ENCODE peak calls at places on chromosomes 16 and 17, in six cellular contexts. One of them, this sample, is unnamed.

GRCh38 chr16:86882586-86883280 is 304.4 kb downstream of the FOXL1 start:
- DNase-seq in GM23248: peak
- DNase-seq in neural progenitor cell: no peak
- DNase-seq in fibroblast of lung: peak
- DNase-seq in PC-3: peak
- DNase-seq in PC-9: no peak
- DNase-seq in this sample: peak

GRCh38 chr17:689556-690247 is 24.9 kb downstream of the VPS53 start:
- DNase-seq in GM23248: no peak
- DNase-seq in PC-3: no peak
- DNase-seq in fibroblast of lung: no peak
- DNase-seq in neural progenitor cell: no peak
- DNase-seq in PC-9: no peak
- DNase-seq in this sample: no peak

GRCh38 chr17:37737971-37738370 is 6.9 kb downstream of the HNF1B start:
- DNase-seq in neural progenitor cell: no peak
- DNase-seq in fibroblast of lung: peak
- DNase-seq in GM23248: peak
- DNase-seq in PC-3: peak
- DNase-seq in PC-9: no peak
- DNase-seq in this sample: no peak

GRCh38 chr16:57125969-57126368 is 33.6 kb downstream of the CPNE2 start:
- DNase-seq in fibroblast of lung: no peak
- DNase-seq in PC-9: no peak
- DNase-seq in GM23248: no peak
- DNase-seq in PC-3: no peak
- DNase-seq in neural progenitor cell: no peak
- DNase-seq in this sample: no peak

GRCh38 chr16:17138801-17139200 is 332.0 kb downstream of the XYLT1 start:
- DNase-seq in PC-3: no peak
- DNase-seq in fibroblast of lung: peak
- DNase-seq in PC-9: no peak
- DNase-seq in neural progenitor cell: peak
- DNase-seq in GM23248: peak
- DNase-seq in this sample: peak

GRCh38 chr17:68161644-68162428 is 86.0 kb upstream of the AMZ2 start:
- DNase-seq in PC-3: peak
- DNase-seq in PC-9: peak
- DNase-seq in GM23248: peak
- DNase-seq in fibroblast of lung: no peak
- DNase-seq in neural progenitor cell: no peak
- DNase-seq in this sample: no peak

GRCh38 chr16:85399583-85400284 is 213.4 kb upstream of the GSE1 start:
- DNase-seq in neural progenitor cell: no peak
- DNase-seq in fibroblast of lung: no peak
- DNase-seq in PC-3: no peak
- DNase-seq in PC-9: no peak
- DNase-seq in GM23248: no peak
- DNase-seq in this sample: no peak

GRCh38 chr16:78368121-78369102 is 269.0 kb downstream of the WWOX start:
- DNase-seq in neural progenitor cell: no peak
- DNase-seq in fibroblast of lung: no peak
- DNase-seq in GM23248: no peak
- DNase-seq in PC-3: no peak
- DNase-seq in PC-9: no peak
- DNase-seq in this sample: no peak

GRCh38 chr16:68235105-68235881 is 634 bp downstream of the ESRP2 start:
- DNase-seq in neural progenitor cell: peak
- DNase-seq in fibroblast of lung: no peak
- DNase-seq in GM23248: no peak
- DNase-seq in PC-9: peak
- DNase-seq in PC-3: peak
- DNase-seq in this sample: no peak

GRCh38 chr17:41538565-41538991 is 10.5 kb upstream of the KRT19 start:
- DNase-seq in PC-9: no peak
- DNase-seq in fibroblast of lung: no peak
- DNase-seq in PC-3: peak
- DNase-seq in neural progenitor cell: no peak
- DNase-seq in GM23248: peak
- DNase-seq in this sample: no peak

GRCh38 chr16:1779234-1779701 is 3.1 kb downstream of the SPSB3 start:
- DNase-seq in neural progenitor cell: no peak
- DNase-seq in PC-3: no peak
- DNase-seq in GM23248: no peak
- DNase-seq in PC-9: no peak
- DNase-seq in fibroblast of lung: no peak
- DNase-seq in this sample: no peak

GRCh38 chr16:22671301-22672076 is 142.5 kb upstream of the HS3ST2 start:
- DNase-seq in GM23248: peak
- DNase-seq in fibroblast of lung: peak
- DNase-seq in PC-3: peak
- DNase-seq in PC-9: no peak
- DNase-seq in neural progenitor cell: peak
- DNase-seq in this sample: no peak

GRCh38 chr17:10126554-10127493 is 71.6 kb downstream of the GAS7 start:
- DNase-seq in PC-3: no peak
- DNase-seq in GM23248: peak
- DNase-seq in neural progenitor cell: peak
- DNase-seq in PC-9: no peak
- DNase-seq in fibroblast of lung: peak
- DNase-seq in this sample: no peak

GRCh38 chr17:41340934-41341861 is 9.4 kb downstream of the KRT33A start:
- DNase-seq in PC-9: no peak
- DNase-seq in fibroblast of lung: no peak
- DNase-seq in PC-3: no peak
- DNase-seq in neural progenitor cell: no peak
- DNase-seq in GM23248: no peak
- DNase-seq in this sample: no peak

GRCh38 chr16:46727630-46728029 is 20.5 kb downstream of the MYLK3 start:
- DNase-seq in PC-3: no peak
- DNase-seq in neural progenitor cell: no peak
- DNase-seq in GM23248: no peak
- DNase-seq in fibroblast of lung: no peak
- DNase-seq in PC-9: no peak
- DNase-seq in this sample: no peak

GRCh38 chr16:72073831-72074230 is 10.8 kb downstream of the HPR start:
- DNase-seq in fibroblast of lung: peak
- DNase-seq in PC-9: no peak
- DNase-seq in neural progenitor cell: no peak
- DNase-seq in PC-3: no peak
- DNase-seq in GM23248: no peak
- DNase-seq in this sample: no peak

GRCh38 chr17:56594528-56595418 is 1.3 kb downstream of the NOG start:
- DNase-seq in PC-3: peak
- DNase-seq in neural progenitor cell: peak
- DNase-seq in GM23248: peak
- DNase-seq in PC-9: peak
- DNase-seq in fibroblast of lung: no peak
- DNase-seq in this sample: peak

GRCh38 chr17:36849871-36850348 is 87.4 kb upstream of the LHX1 start:
- DNase-seq in fibroblast of lung: peak
- DNase-seq in neural progenitor cell: peak
- DNase-seq in PC-3: peak
- DNase-seq in PC-9: no peak
- DNase-seq in GM23248: peak
- DNase-seq in this sample: peak

GRCh38 chr17:75289832-75290337 is 652 bp upstream of the SLC25A19 start:
- DNase-seq in GM23248: peak
- DNase-seq in fibroblast of lung: peak
- DNase-seq in PC-3: peak
- DNase-seq in PC-9: no peak
- DNase-seq in neural progenitor cell: no peak
- DNase-seq in this sample: peak

GRCh38 chr17:35359396-35359795 is 14.0 kb downstream of the SLFN11 start:
- DNase-seq in fibroblast of lung: no peak
- DNase-seq in PC-3: no peak
- DNase-seq in GM23248: no peak
- DNase-seq in PC-9: no peak
- DNase-seq in neural progenitor cell: no peak
- DNase-seq in this sample: no peak

GRCh38 chr17:19237389-19238166 is 412 bp downstream of the EPN2 start:
- DNase-seq in GM23248: peak
- DNase-seq in PC-3: no peak
- DNase-seq in PC-9: no peak
- DNase-seq in fibroblast of lung: no peak
- DNase-seq in neural progenitor cell: peak
- DNase-seq in this sample: peak

GRCh38 chr16:84284168-84284722 is 10.4 kb upstream of the WFDC1 start:
- DNase-seq in GM23248: peak
- DNase-seq in PC-3: no peak
- DNase-seq in neural progenitor cell: peak
- DNase-seq in fibroblast of lung: peak
- DNase-seq in PC-9: no peak
- DNase-seq in this sample: no peak

GRCh38 chr17:30200086-30200485 is 35.4 kb downstream of the SLC6A4 start:
- DNase-seq in fibroblast of lung: no peak
- DNase-seq in PC-9: no peak
- DNase-seq in PC-3: no peak
- DNase-seq in GM23248: no peak
- DNase-seq in neural progenitor cell: no peak
- DNase-seq in this sample: no peak

GRCh38 chr16:74792225-74792624 is 17.6 kb upstream of the FA2H start:
- DNase-seq in GM23248: no peak
- DNase-seq in fibroblast of lung: no peak
- DNase-seq in PC-9: no peak
- DNase-seq in PC-3: no peak
- DNase-seq in neural progenitor cell: no peak
- DNase-seq in this sample: no peak

GRCh38 chr16:19595043-19595767 is 39.7 kb downstream of the VPS35L start:
- DNase-seq in neural progenitor cell: no peak
- DNase-seq in PC-3: peak
- DNase-seq in fibroblast of lung: peak
- DNase-seq in PC-9: peak
- DNase-seq in GM23248: peak
- DNase-seq in this sample: no peak

GRCh38 chr17:17570207-17570797 is 21.2 kb downstream of the PEMT start:
- DNase-seq in GM23248: peak
- DNase-seq in fibroblast of lung: peak
- DNase-seq in PC-3: peak
- DNase-seq in neural progenitor cell: peak
- DNase-seq in PC-9: no peak
- DNase-seq in this sample: no peak

GRCh38 chr17:76179496-76180467 is 38.7 kb upstream of the FOXJ1 start:
- DNase-seq in PC-3: peak
- DNase-seq in neural progenitor cell: no peak
- DNase-seq in fibroblast of lung: peak
- DNase-seq in PC-9: no peak
- DNase-seq in GM23248: peak
- DNase-seq in this sample: no peak

GRCh38 chr17:38458521-38458920 is 30.3 kb downstream of the ARHGAP23 start:
- DNase-seq in neural progenitor cell: no peak
- DNase-seq in fibroblast of lung: no peak
- DNase-seq in GM23248: no peak
- DNase-seq in PC-9: no peak
- DNase-seq in PC-3: no peak
- DNase-seq in this sample: no peak

GRCh38 chr17:10415161-10415560 is 6.6 kb downstream of the MYH8 start:
- DNase-seq in PC-3: no peak
- DNase-seq in GM23248: no peak
- DNase-seq in PC-9: no peak
- DNase-seq in neural progenitor cell: no peak
- DNase-seq in fibroblast of lung: no peak
- DNase-seq in this sample: no peak

GRCh38 chr17:29341726-29342125 is 47.8 kb upstream of the NUFIP2 start:
- DNase-seq in PC-3: no peak
- DNase-seq in neural progenitor cell: no peak
- DNase-seq in fibroblast of lung: no peak
- DNase-seq in PC-9: no peak
- DNase-seq in GM23248: peak
- DNase-seq in this sample: no peak

GRCh38 chr17:77445030-77445907 is 304.5 kb downstream of the SEC14L1 start:
- DNase-seq in neural progenitor cell: no peak
- DNase-seq in fibroblast of lung: peak
- DNase-seq in PC-3: no peak
- DNase-seq in PC-9: no peak
- DNase-seq in GM23248: peak
- DNase-seq in this sample: no peak

GRCh38 chr17:69534235-69534621 is 119.7 kb downstream of the MAP2K6 start:
- DNase-seq in PC-9: no peak
- DNase-seq in PC-3: no peak
- DNase-seq in fibroblast of lung: no peak
- DNase-seq in neural progenitor cell: no peak
- DNase-seq in GM23248: no peak
- DNase-seq in this sample: no peak
- TF ChIP-seq EZH2 in PC-9: no peak
- TF ChIP-seq EZH2 in PC-3: no peak
- TF ChIP-seq EZH2 in fibroblast of lung: no peak
- TF ChIP-seq EZH2 in neural progenitor cell: no peak
- TF ChIP-seq EZH2 in GM23248: no peak
- TF ChIP-seq EZH2 in this sample: no peak

GRCh38 chr17:80701730-80702129 is 157.1 kb downstream of the RPTOR start:
- DNase-seq in neural progenitor cell: no peak
- DNase-seq in PC-3: no peak
- DNase-seq in fibroblast of lung: no peak
- DNase-seq in PC-9: no peak
- DNase-seq in GM23248: no peak
- DNase-seq in this sample: no peak
- TF ChIP-seq EZH2 in neural progenitor cell: no peak
- TF ChIP-seq EZH2 in PC-3: no peak
- TF ChIP-seq EZH2 in fibroblast of lung: no peak
- TF ChIP-seq EZH2 in PC-9: no peak
- TF ChIP-seq EZH2 in GM23248: no peak
- TF ChIP-seq EZH2 in this sample: no peak

GRCh38 chr17:5813357-5813756 is 229.0 kb upstream of the NLRP1 start:
- DNase-seq in neural progenitor cell: no peak
- DNase-seq in PC-3: no peak
- DNase-seq in GM23248: no peak
- DNase-seq in PC-9: no peak
- DNase-seq in fibroblast of lung: no peak
- DNase-seq in this sample: no peak
- TF ChIP-seq EZH2 in neural progenitor cell: no peak
- TF ChIP-seq EZH2 in PC-3: no peak
- TF ChIP-seq EZH2 in GM23248: no peak
- TF ChIP-seq EZH2 in PC-9: no peak
- TF ChIP-seq EZH2 in fibroblast of lung: no peak
- TF ChIP-seq EZH2 in this sample: no peak

DNA sequence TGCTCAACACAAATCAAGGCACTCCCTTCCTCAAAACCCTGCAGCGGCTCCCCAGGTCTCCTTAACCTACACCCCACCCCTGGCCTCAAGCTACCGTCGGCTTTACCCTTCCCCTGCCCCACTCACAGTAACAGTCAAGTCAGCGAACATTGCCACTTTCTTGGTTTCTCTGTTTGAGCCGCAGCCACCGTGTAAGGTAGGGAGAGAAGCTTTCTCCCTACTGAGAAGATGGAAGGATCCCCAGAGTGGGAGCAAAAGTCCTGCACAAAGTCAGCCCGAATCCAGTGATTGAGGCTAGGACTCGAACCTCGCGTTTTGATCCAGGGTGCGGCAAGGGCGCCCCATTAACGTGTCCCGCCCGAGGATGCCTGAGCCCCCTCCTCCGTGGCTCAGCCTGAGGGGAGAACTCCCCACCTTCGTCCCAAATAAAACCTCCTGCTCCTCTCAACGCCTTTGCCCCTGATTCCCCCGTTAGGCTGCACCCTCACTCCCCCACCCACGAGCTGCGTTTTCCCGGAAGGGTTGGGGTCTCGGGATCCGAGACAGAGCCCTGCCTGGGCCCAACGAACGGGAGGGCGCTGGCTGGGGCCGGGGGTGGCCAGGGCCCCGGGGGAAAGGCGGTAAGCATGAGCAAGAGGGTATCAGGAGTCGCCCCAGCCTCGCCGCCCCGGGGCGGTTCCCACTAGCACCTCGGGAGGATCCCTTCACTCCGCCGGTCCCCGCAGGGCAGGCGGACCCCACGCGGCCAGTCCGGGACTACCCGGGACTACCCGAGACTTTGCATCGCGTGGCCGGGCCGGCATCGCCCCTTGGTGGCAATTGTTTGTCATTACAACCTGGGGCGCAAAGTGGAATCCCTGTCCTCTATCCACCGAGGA is 9.9 kb upstream of the NAGS start:
- DNase-seq in neural progenitor cell: peak
- DNase-seq in fibroblast of lung: peak
- DNase-seq in PC-9: no peak
- DNase-seq in GM23248: peak
- DNase-seq in PC-3: peak
- DNase-seq in this sample: peak
- TF ChIP-seq EZH2 in neural progenitor cell: peak
- TF ChIP-seq EZH2 in fibroblast of lung: no peak
- TF ChIP-seq EZH2 in PC-9: no peak
- TF ChIP-seq EZH2 in GM23248: no peak
- TF ChIP-seq EZH2 in PC-3: no peak
- TF ChIP-seq EZH2 in this sample: no peak